ENCODE peak calls at places on chromosome 13, in four cellular contexts. G is transverse colon, C is SK-N-SH, Y is spleen. S is an unnamed sample. For H3K9me3 and H3K36me3, the result is how much of the 10 kb centered on the place peaks cover.

GRCh38 chr13:33838567-33839131 is 20.7 kb downstream of the RFC3 start:
- DNase-seq in G (no peak), C (no peak), Y (no peak), S (no peak)

GRCh38 chr13:25901460-25902376 is 150.1 kb downstream of the SHISA2 start:
- DNase-seq in G (no peak), C (peak), Y (no peak), S (peak)

GRCh38 chr13:89066868-89067466 is 1395.8 kb downstream of the SLITRK5 start:
- DNase-seq in G (peak), C (peak), Y (no peak), S (peak)

GRCh38 chr13:60379837-60380236 is 17.2 kb upstream of the TDRD3 start:
- DNase-seq in G (no peak), C (no peak), Y (no peak), S (no peak)

GRCh38 chr13:97743946-97744345 is 209.5 kb upstream of the IPO5 start:
- DNase-seq in G (no peak), C (no peak), Y (no peak), S (no peak)

GRCh38 chr13:53206455-53206854 is 177.8 kb downstream of the OLFM4 start:
- DNase-seq in G (no peak), C (peak), Y (no peak), S (no peak)

GRCh38 chr13:43879323-43880181 is at the start of the genes CCDC122 and LACC1:
- DNase-seq in G (peak), C (peak), Y (peak), S (peak)

GRCh38 chr13:25689539-25689938 is 317.8 kb downstream of the ATP8A2 start:
- DNase-seq in G (no peak), C (no peak), Y (no peak), S (no peak)

GRCh38 chr13:63279136-63279535 is 1863.5 kb upstream of the PCDH20 start:
- DNase-seq in G (no peak), C (no peak), Y (no peak), S (no peak)

GRCh38 chr13:97372929-97373328 is 61.0 kb upstream of the RAP2A start:
- DNase-seq in G (no peak), C (no peak), Y (no peak), S (no peak)

GRCh38 chr13:77820431-77821149 is 98.0 kb downstream of the EDNRB start:
- DNase-seq in G (no peak), C (no peak), Y (no peak), S (no peak)

GRCh38 chr13:63351533-63351932 is 1935.9 kb upstream of the PCDH20 start:
- DNase-seq in G (no peak), C (no peak), Y (no peak), S (no peak)

GRCh38 chr13:39417643-39418042 is 185.3 kb downstream of the LHFPL6 start:
- DNase-seq in G (no peak), C (no peak), Y (no peak), S (no peak)

GRCh38 chr13:113749507-113749906 is 9.5 kb upstream of the TMEM255B start:
- DNase-seq in G (no peak), C (no peak), Y (peak), S (no peak)

GRCh38 chr13:21747456-21747855 is 76.6 kb downstream of the FGF9 start:
- DNase-seq in G (no peak), C (no peak), Y (no peak), S (no peak)

GRCh38 chr13:35865341-35866240 is 265.6 kb downstream of the DCLK1 start:
- DNase-seq in G (no peak), C (no peak), Y (no peak), S (no peak)

GRCh38 chr13:25247345-25247744 is 39.9 kb downstream of the MTMR6 start:
- DNase-seq in G (no peak), C (no peak), Y (no peak), S (no peak)

GRCh38 chr13:40193290-40194203 is 472.9 kb downstream of the FOXO1 start:
- DNase-seq in G (no peak), C (no peak), Y (no peak), S (no peak)

GRCh38 chr13:90300015-90300414 is 1047.5 kb upstream of the MIR17HG start:
- DNase-seq in G (no peak), C (no peak), Y (no peak), S (no peak)

GRCh38 chr13:79869326-79869725 is 388.4 kb downstream of the NDFIP2 start:
- DNase-seq in G (no peak), C (no peak), Y (no peak), S (peak)

GRCh38 chr13:29929062-29929847 is 78.8 kb upstream of the UBL3 start:
- DNase-seq in G (no peak), C (no peak), Y (no peak), S (no peak)

GRCh38 chr13:50334092-50334778 is 319.0 kb downstream of the KCNRG start:
- DNase-seq in G (no peak), C (no peak), Y (no peak), S (no peak)

GRCh38 chr13:72290962-72291681 is 424.1 kb upstream of the DACH1 start:
- DNase-seq in G (no peak), C (no peak), Y (no peak), S (no peak)

GRCh38 chr13:88919970-88920628 is 1248.9 kb downstream of the SLITRK5 start:
- DNase-seq in G (no peak), C (no peak), Y (no peak), S (no peak)

GRCh38 chr13:21539687-21540086 is 64.3 kb downstream of the MICU2 start:
- DNase-seq in G (no peak), C (no peak), Y (no peak), S (no peak)

GRCh38 chr13:38914070-38914469 is 76.6 kb downstream of the STOML3 start:
- DNase-seq in G (no peak), C (no peak), Y (no peak), S (no peak)

DNA sequence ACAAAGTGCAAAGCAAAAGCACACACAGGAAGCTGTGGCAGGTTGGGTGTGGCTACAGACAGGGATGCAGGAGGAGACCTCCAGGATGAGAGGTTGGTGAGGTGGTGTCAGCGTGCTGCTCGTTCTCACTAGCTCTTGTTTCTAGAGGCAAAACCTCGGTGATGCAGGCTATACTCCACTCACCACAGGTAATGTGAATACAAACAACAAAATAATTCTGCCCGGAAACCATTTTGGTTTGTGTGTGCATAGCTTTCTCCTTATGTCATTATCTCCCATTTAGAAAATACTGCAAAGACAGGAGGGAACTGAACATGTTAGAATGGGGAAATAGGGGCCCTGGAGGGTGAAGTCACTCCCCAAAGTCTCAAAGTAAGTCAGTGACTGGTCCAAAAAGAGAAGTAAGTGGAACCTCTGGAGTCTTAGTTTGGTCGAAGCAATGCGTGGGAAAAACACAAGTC is 9.4 kb downstream of the LCP1 start:
- DNase-seq in G (peak), C (no peak), Y (peak), S (no peak)
- TF ChIP-seq POLR2AphosphoS5 in G (no peak), C (no peak), Y (no peak), S (no peak)

DNA sequence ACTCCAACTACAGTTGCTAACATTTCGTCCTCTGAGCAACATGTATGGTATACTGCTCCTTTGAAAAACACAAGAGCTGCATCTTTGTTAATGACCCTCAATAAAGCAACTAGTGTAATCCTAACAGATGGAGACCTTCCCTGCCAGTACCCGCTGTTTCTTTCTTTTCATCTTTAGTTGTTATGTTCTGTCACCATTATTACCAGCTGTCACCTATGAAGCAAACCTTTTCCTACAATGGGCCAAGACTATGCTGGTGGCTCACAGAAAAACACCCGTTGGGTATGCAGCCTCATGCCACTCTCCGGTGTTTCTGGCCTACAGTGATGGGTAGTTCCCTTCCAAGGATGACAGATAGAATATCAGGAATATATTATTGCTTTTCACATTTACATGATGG is 29.7 kb upstream of the CYSLTR2 start:
- DNase-seq in G (no peak), C (no peak), Y (no peak), S (no peak)
- H3K9me3 ChIP-seq in G (under half), C (under half), Y (under half), S (under half)

DNA sequence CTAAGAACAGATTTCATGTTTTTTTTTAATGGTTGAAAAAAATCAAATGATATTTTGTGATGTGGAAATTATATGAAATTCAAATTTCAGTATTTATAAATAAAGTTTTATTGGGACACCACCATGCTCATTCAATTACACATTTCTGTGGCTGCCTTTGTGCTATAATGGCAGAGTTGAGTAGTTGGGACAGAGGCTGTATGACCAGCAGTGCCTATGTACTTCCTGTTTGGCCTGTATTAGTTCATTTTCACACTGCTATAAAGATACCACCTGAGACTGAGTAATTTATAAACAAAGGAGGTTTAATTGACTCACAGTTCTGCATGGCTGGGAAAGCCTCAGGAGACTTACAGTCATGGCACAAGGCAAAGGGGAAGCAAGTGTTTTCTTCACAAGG is 33.6 kb downstream of the AKAP11 start:
- DNase-seq in G (no peak), C (no peak), Y (no peak), S (no peak)
- H3K36me3 ChIP-seq in G (under half), C (half or more), Y (under half), S (under half)

GRCh38 chr13:83881917-83882625 is at the start of gene SLITRK1:
- DNase-seq in G (no peak), C (peak), Y (no peak), S (no peak)
- TF ChIP-seq POLR2AphosphoS5 in G (no peak), C (no peak), Y (no peak), S (no peak)

DNA sequence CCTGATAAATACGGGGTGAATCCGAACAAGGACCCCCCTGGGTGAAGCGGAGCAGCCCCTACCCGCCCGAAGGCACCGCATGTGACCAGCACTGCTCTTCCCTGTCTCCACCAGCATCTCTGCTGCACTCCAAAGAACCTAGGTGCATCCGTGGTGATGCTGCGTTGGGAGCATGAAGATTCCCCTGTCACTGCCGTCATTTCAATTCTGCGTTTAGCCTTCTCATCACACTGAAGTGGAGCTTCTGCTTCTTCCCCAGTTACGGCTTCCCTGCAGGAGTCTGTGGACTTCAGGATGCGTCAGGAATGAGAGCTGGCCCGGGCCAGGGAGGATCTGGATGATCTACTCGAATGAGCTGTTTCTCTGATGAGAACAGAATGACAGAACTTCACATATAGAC is 47.9 kb downstream of the SPACA7 start:
- DNase-seq in G (no peak), C (no peak), Y (peak), S (no peak)
- H3K9me3 ChIP-seq in G (under half), C (under half), Y (half or more), S (under half)

DNA sequence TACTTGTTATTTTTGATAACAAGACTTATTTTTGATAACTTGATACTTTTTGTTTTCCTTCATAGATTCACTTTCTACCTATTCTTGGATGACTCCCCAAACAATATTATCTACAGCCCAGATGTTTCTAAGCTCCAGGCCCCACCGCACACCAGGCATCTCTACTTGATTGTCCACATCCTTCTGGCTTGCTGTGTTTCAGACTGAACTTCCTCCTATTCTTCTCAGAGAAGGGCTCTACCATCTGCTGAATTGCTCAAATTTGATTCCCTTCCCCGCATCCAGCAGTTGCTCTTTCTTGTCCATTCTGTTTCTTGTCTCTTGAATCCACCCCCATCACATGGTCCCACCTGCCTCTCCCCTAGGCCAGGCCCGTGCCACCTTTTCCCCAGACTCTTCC is 13.0 kb downstream of the NUDT15 start:
- DNase-seq in G (no peak), C (no peak), Y (no peak), S (no peak)
- H3K36me3 ChIP-seq in G (under half), C (under half), Y (under half), S (under half)

GRCh38 chr13:51767100-51767499 is 36.9 kb downstream of the DHRS12 start:
- DNase-seq in G (no peak), C (no peak), Y (no peak), S (no peak)

GRCh38 chr13:51763486-51763885 is 40.5 kb downstream of the DHRS12 start:
- DNase-seq in G (no peak), C (no peak), Y (no peak), S (no peak)

GRCh38 chr13:51765142-51765515 is 38.8 kb downstream of the DHRS12 start:
- DNase-seq in G (no peak), C (no peak), Y (no peak), S (no peak)

GRCh38 chr13:51761638-51762350 is 42.2 kb downstream of the DHRS12 start:
- DNase-seq in G (no peak), C (no peak), Y (no peak), S (no peak)

DNA sequence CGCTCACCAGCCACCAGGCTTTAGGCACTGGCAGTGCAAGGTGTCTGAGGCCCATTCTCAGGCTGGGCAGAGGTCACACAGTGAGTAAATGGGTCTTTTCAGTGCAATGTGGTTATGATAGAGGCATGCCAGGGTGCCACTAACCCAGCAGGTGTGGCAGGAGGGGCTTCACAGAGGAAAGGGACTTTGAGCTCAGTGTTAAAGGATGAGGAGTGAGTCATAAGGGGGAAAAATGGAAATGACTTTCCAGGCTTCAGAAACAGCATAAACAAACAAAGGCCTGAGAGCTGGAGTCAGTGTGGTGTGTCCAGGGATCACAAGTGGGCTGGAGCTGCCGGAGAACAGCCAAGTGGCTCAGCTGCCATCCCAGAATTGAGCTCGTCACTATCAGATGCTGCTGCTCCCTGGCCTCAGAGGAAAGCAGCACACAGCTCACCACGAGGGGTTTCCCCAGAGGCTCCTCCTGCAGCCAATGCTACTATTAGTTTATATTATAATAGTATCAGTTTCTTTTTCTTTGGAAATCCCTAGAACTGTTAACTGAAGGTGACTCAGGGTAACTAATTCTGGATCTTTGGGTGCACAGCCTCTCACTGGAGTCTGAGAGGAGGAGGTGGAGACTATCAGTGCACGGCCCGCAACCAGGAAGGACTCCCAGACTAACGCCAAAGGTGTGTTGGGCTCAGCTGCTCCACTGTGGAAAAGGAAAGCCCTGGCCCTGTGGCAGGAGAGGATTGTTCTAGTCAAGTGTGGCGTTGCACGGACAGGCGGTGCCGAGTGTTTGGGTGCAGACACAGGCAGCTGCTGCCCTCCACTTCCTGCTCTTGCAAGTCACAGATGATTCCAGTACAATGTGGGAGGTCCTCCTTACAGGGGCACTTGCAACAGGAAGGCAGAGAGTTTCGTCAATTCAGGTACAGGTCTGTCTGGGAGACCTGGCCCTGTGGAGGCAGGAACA is 39.5 kb downstream of the DHRS12 start:
- DNase-seq in G (peak), C (no peak), Y (no peak), S (no peak)
- TF ChIP-seq POLR2AphosphoS5 in G (no peak), C (no peak), Y (peak), S (peak)

S was measured in prostate gland.